ENCODE peak calls at places on chromosome 21, in seven cellular contexts. X, F, P, N, I, U and T are unnamed samples.

GRCh38 chr21:17848228-17848627 is 29.1 kb upstream of the C21orf91 start:
- DNase-seq in X (no peak), F (no peak), P (no peak), N (peak), I (peak), U (peak), T (peak)

GRCh38 chr21:28974531-28975227 is 18.0 kb downstream of the LTN1 start:
- DNase-seq in X (no peak), F (no peak), P (no peak), N (no peak), I (no peak), U (no peak), T (peak)

GRCh38 chr21:44901391-44902074 is 19.2 kb downstream of the ITGB2 start:
- DNase-seq in X (no peak), F (no peak), P (no peak), N (no peak), I (no peak), U (no peak), T (no peak)

GRCh38 chr21:34862951-34863350 is 186.2 kb downstream of the RUNX1 start:
- DNase-seq in X (no peak), F (no peak), P (no peak), N (no peak), I (no peak), U (no peak), T (no peak)

GRCh38 chr21:45050786-45051489 is 23.4 kb upstream of the ADARB1 start:
- DNase-seq in X (no peak), F (no peak), P (no peak), N (no peak), I (no peak), U (peak), T (peak)

GRCh38 chr21:16956824-16957223 is 556.0 kb upstream of the CXADR start:
- DNase-seq in X (no peak), F (no peak), P (no peak), N (no peak), I (peak), U (no peak), T (no peak)

GRCh38 chr21:33901421-33902288 is 13.9 kb downstream of the ATP5PO start:
- DNase-seq in X (no peak), F (peak), P (no peak), N (no peak), I (peak), U (peak), T (peak)

GRCh38 chr21:44930543-44930981 is 9.3 kb upstream of the SLX9 start:
- DNase-seq in X (no peak), F (no peak), P (peak), N (no peak), I (no peak), U (no peak), T (no peak)

GRCh38 chr21:29181799-29182470 is 51.5 kb downstream of the MAP3K7CL start:
- DNase-seq in X (no peak), F (peak), P (no peak), N (no peak), I (peak), U (peak), T (peak)

GRCh38 chr21:32794643-32795042 is 23.1 kb upstream of the PAXBP1 start:
- DNase-seq in X (no peak), F (no peak), P (no peak), N (no peak), I (no peak), U (no peak), T (no peak)

GRCh38 chr21:20308586-20308985 is 689.6 kb upstream of the NCAM2 start:
- DNase-seq in X (no peak), F (no peak), P (no peak), N (no peak), I (no peak), U (no peak), T (no peak)